ENCODE peak calls at places on chromosomes 16 and 17, in ten cellular contexts. U, S, P, D, K, B, R, H, O and Z are unnamed samples.

GRCh38 chr16:86060381-86061317 is 161.7 kb downstream of the IRF8 start:
- DNase-seq in U (no peak), S (no peak), P (no peak), D (no peak), K (no peak), B (no peak), R (no peak), H (no peak), O (no peak), Z (no peak)

GRCh38 chr17:29168079-29168758 is 12.0 kb downstream of the MYO18A start:
- DNase-seq in U (no peak), S (no peak), P (no peak), D (no peak), K (no peak), B (no peak), R (no peak), H (no peak), O (no peak), Z (no peak)

GRCh38 chr16:11389083-11389482 is 43.8 kb downstream of the RMI2 start:
- DNase-seq in U (no peak), S (no peak), P (peak; percentile 3), D (no peak), K (no peak), B (no peak), R (no peak), H (no peak), O (no peak), Z (no peak)

GRCh38 chr16:51137097-51137496 is 14.0 kb downstream of the SALL1 start:
- DNase-seq in U (no peak), S (no peak), P (peak; percentile 88), D (no peak), K (no peak), B (no peak), R (no peak), H (no peak), O (no peak), Z (no peak)

GRCh38 chr16:49465661-49466528 is 92.3 kb downstream of the C16orf78 start:
- DNase-seq in U (no peak), S (no peak), P (no peak), D (no peak), K (no peak), B (no peak), R (no peak), H (no peak), O (no peak), Z (no peak)

GRCh38 chr17:1374426-1375177 is 25.4 kb downstream of the YWHAE start:
- DNase-seq in U (no peak), S (no peak), P (no peak), D (no peak), K (no peak), B (no peak), R (no peak), H (no peak), O (no peak), Z (no peak)

GRCh38 chr17:41284546-41284945 is 9.0 kb downstream of the KRTAP9-7 start:
- DNase-seq in U (no peak), S (no peak), P (no peak), D (no peak), K (no peak), B (no peak), R (no peak), H (no peak), O (no peak), Z (no peak)

GRCh38 chr16:15650698-15651161 is 685 bp downstream of the NDE1 start:
- DNase-seq in U (no peak), S (no peak), P (peak; percentile 40), D (peak; percentile 13), K (peak; percentile 34), B (peak; percentile 19), R (peak; percentile 21), H (no peak), O (no peak), Z (no peak)

GRCh38 chr17:41302981-41303380 is 330 bp upstream of the KRTAP29-1 start:
- DNase-seq in U (no peak), S (no peak), P (no peak), D (no peak), K (no peak), B (no peak), R (no peak), H (no peak), O (no peak), Z (no peak)

GRCh38 chr17:65434251-65434650 is 127.2 kb downstream of the AXIN2 start:
- DNase-seq in U (no peak), S (no peak), P (no peak), D (no peak), K (no peak), B (no peak), R (no peak), H (no peak), O (no peak), Z (no peak)

GRCh38 chr16:15435216-15435864 is 952 bp downstream of the BMERB1 start:
- DNase-seq in U (no peak), S (no peak), P (peak; percentile 34), D (no peak), K (no peak), B (no peak), R (no peak), H (no peak), O (peak; percentile 13), Z (no peak)

GRCh38 chr16:31010539-31010938 is at the start of gene STX1B:
- DNase-seq in U (no peak), S (peak; percentile 64), P (no peak), D (no peak), K (peak; percentile 19), B (no peak), R (no peak), H (no peak), O (no peak), Z (no peak)

GRCh38 chr17:42243493-42243982 is 32.7 kb downstream of the STAT5B start:
- DNase-seq in U (no peak), S (no peak), P (no peak), D (no peak), K (no peak), B (no peak), R (no peak), H (no peak), O (no peak), Z (no peak)

GRCh38 chr16:83004868-83005652 is 378.3 kb downstream of the CDH13 start:
- DNase-seq in U (no peak), S (no peak), P (no peak), D (no peak), K (no peak), B (no peak), R (no peak), H (no peak), O (no peak), Z (no peak)

GRCh38 chr17:78862073-78863023 is 21.7 kb upstream of the USP36 start:
- DNase-seq in U (peak; percentile 94), S (no peak), P (no peak), D (peak; percentile 98), K (no peak), B (peak; percentile 90), R (peak; percentile 79), H (peak; percentile 51), O (peak; percentile 95), Z (no peak)

GRCh38 chr16:27174007-27174406 is 29.3 kb upstream of the KDM8 start:
- DNase-seq in U (no peak), S (peak; percentile 68), P (no peak), D (no peak), K (peak; percentile 58), B (no peak), R (no peak), H (no peak), O (no peak), Z (no peak)

DNA sequence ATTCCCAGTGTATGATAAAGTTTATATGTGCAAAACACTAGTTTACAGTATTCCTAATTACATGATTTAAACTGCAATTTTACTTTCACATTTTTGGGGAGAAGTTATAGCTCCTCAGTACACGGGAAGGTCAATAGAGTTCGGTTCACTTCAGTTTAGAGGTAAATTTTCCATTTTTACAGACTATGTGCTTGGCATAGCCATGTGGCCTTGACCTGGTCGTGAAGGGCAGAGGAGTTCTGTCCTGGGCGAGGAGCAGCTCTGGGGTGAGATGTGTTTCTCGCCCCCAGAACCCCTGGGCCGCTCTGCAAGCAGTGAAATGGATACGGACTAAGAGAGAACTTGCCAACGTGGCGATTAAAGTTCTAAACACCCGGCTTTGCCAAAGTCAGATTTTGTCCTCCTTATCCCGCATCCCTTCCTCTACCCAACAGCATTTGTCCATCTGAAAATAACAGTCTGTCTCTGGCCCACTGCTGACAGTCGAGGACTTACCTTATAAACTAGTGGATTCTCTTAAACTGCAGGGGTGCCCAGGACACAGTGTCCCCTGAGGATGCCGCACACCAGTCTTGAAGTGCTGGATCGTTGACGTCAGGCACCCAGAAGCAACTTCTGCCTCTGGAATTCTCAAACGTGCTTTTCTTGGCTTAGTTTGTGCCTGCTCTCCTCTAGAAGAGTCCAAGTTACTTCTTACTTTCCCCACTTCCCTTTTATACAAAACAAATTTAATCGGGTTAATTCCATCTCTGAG is 1.5 kb upstream of the SIAH1 start:
- DNase-seq in U (no peak), S (no peak), P (no peak), D (no peak), K (no peak), B (peak; percentile 61), R (no peak), H (no peak), O (no peak), Z (no peak)
- H3K27ac ChIP-seq in U (peak overlapping the region; percentile 99), S (no peak overlapping the region), P (no peak overlapping the region), D (no peak overlapping the region), K (no peak overlapping the region), B (peak overlapping the region; percentile 100), R (no peak overlapping the region), H (no peak overlapping the region), O (no peak overlapping the region), Z (no peak overlapping the region)

GRCh38 chr17:31561469-31562412 is 170.3 kb downstream of the RAB11FIP4 start:
- DNase-seq in U (no peak), S (no peak), P (no peak), D (peak; percentile 49), K (no peak), B (no peak), R (no peak), H (no peak), O (no peak), Z (no peak)
- H3K27ac ChIP-seq in U (peak overlapping the region; percentile 62), S (no peak overlapping the region), P (peak overlapping the region; percentile 96), D (peak overlapping the region; percentile 61), K (no peak overlapping the region), B (peak overlapping the region; percentile 94), R (peak overlapping the region; percentile 84), H (peak overlapping the region; percentile 69), O (peak overlapping the region; percentile 90), Z (peak overlapping the region; percentile 90)

GRCh38 chr16:23323224-23324030 is 21.3 kb downstream of the SCNN1B start:
- DNase-seq in U (no peak), S (no peak), P (no peak), D (no peak), K (no peak), B (no peak), R (no peak), H (no peak), O (no peak), Z (no peak)
- H3K27ac ChIP-seq in U (no peak overlapping the region), S (no peak overlapping the region), P (no peak overlapping the region), D (no peak overlapping the region), K (no peak overlapping the region), B (no peak overlapping the region), R (no peak overlapping the region), H (no peak overlapping the region), O (no peak overlapping the region), Z (no peak overlapping the region)

DNA sequence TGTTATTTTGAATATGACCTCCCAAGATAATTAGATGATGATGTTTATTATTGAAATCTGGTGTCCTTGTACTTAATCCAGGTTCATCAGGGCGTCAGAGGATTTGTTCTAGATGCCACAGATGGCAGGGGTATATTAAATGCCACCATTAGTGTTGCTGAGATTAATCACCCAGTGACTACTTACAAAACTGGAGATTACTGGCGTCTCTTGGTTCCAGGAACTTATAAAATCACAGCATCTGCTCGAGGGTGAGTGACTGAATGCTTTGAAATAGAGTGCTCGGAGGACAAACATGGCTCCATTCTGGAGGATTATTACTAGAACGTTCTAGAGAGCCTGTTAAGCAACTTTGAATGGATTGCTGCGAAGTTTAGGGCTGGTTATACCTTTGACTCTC is 33.5 kb upstream of the GOSR1 start:
- DNase-seq in U (no peak), S (no peak), P (no peak), D (no peak), K (no peak), B (no peak), R (no peak), H (no peak), O (no peak), Z (no peak)
- H3K27ac ChIP-seq in U (no peak overlapping the region), S (no peak overlapping the region), P (no peak overlapping the region), D (no peak overlapping the region), K (no peak overlapping the region), B (no peak overlapping the region), R (no peak overlapping the region), H (no peak overlapping the region), O (no peak overlapping the region), Z (no peak overlapping the region)